ENCODE peak calls at places on chromosomes 5 and 9, in nine cellular contexts. Y is left lung; C is CD8-positive, alpha-beta T cell; T is mesendoderm; N is heart right ventricle; U is neuronal stem cell; Z is cardiac muscle cell; R is effector memory CD4-positive, alpha-beta T cell; B is K562. H is an unnamed sample.
A peak's percentile ranks its signal among the peaks of the same experiment; 100 is the strongest.

GRCh38 chr9:134214766-134215394 is 50.5 kb upstream of the RNU6ATAC start:
- DNase-seq in U (no peak), Y (no peak), C (no peak), B (no peak), Z (no peak), R (no peak), N (peak; percentile 32), T (no peak), H (peak; percentile 72)

GRCh38 chr9:7376838-7377237 is 422.7 kb downstream of the DMAC1 start:
- DNase-seq in R (no peak), U (no peak), N (no peak), Y (no peak), C (no peak), T (no peak), Z (peak; percentile 27), B (no peak), H (no peak)

GRCh38 chr5:156329197-156329611 is 2.2 kb downstream of the SGCD start:
- DNase-seq in N (peak; percentile 15), Z (no peak), U (no peak), C (no peak), R (no peak), B (no peak), Y (no peak), T (no peak), H (no peak)

GRCh38 chr5:134460551-134460950 is 48.9 kb upstream of the CDKN2AIPNL start:
- DNase-seq in Y (no peak), N (no peak), R (no peak), U (no peak), B (peak; percentile 3), C (no peak), T (no peak), Z (no peak), H (peak; percentile 43)

GRCh38 chr5:142857405-142857804 is 87.2 kb downstream of the ARHGAP26 start:
- DNase-seq in Z (no peak), B (no peak), R (no peak), C (no peak), T (no peak), N (no peak), U (no peak), Y (no peak), H (no peak)

GRCh38 chr5:170468633-170469032 is 35.2 kb upstream of the KCNIP1 start:
- DNase-seq in B (no peak), Y (no peak), T (no peak), R (no peak), N (no peak), Z (no peak), U (no peak), C (no peak), H (no peak)

GRCh38 chr5:94157704-94158608 is 416.6 kb upstream of the POU5F2 start:
- DNase-seq in B (no peak), U (no peak), T (no peak), R (no peak), Y (no peak), N (no peak), Z (no peak), C (no peak), H (no peak)

GRCh38 chr5:41156739-41157138 is 56.6 kb downstream of the C6 start:
- DNase-seq in U (no peak), Y (no peak), T (no peak), R (no peak), C (no peak), Z (peak; percentile 67), B (no peak), N (no peak), H (no peak)

GRCh38 chr5:5182508-5183191 is 42.5 kb downstream of the ADAMTS16 start:
- DNase-seq in R (no peak), C (no peak), Z (no peak), N (no peak), B (no peak), T (no peak), Y (no peak), U (no peak), H (no peak)
- H3K4me3 ChIP-seq in R (no peak overlapping the region), C (no peak overlapping the region), Z (no peak overlapping the region), N (no peak overlapping the region), B (no peak overlapping the region), T (no peak overlapping the region), Y (no peak overlapping the region), U (no peak overlapping the region), H (no peak overlapping the region)

GRCh38 chr9:15885464-15885863 is 332.6 kb downstream of the CCDC171 start:
- DNase-seq in T (no peak), Z (no peak), U (no peak), Y (no peak), N (no peak), C (no peak), B (no peak), R (no peak), H (no peak)
- H3K27ac ChIP-seq in T (no peak overlapping the region), Z (no peak overlapping the region), U (no peak overlapping the region), Y (no peak overlapping the region), N (no peak overlapping the region), C (no peak overlapping the region), B (no peak overlapping the region), R (no peak overlapping the region), H (no peak overlapping the region)

DNA sequence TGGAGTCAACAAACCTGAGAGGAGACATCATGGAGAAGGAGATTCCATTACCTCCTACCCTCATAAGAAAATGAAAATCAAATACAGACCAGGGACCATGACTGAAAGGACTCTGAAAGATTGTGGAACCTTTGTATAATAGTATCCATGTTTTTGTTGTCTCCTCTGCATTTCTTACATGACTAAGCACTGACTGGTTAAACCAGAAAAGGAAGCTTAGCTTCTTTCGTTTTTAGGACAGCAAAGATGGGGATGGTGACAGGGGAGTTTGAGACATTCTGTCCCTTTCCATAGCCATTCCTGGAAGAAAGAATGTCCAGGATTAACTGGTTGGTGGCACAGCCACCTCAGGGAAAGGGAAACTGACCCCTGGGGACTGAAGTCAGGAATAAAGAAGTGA is 22.2 kb downstream of the ITGA1 start:
- DNase-seq in R (no peak), Z (no peak), C (no peak), B (no peak), N (no peak), T (no peak), Y (no peak), U (no peak), H (no peak)
- H3K4me1 ChIP-seq in R (no peaks in the 10 kb centered on the region), Z (no peaks in the 10 kb centered on the region), C (no peaks in the 10 kb centered on the region), B (no peaks in the 10 kb centered on the region), N (peaks cover 4% of the 10 kb centered on the region), T (peaks cover 5% of the 10 kb centered on the region), Y (peaks cover 61% of the 10 kb centered on the region), U (no peaks in the 10 kb centered on the region), H (peaks cover 26% of the 10 kb centered on the region)

GRCh38 chr5:115841382-115842088 is at the start of the genes AP3S1 and ATG12:
- DNase-seq in Y (peak; percentile 94), U (peak; percentile 89), R (peak; percentile 84), C (peak; percentile 95), N (peak; percentile 92), T (peak; percentile 97), Z (peak; percentile 94), B (peak; percentile 93), H (peak; percentile 96)
- H3K4me3 ChIP-seq in Y (peak within 1 kb of the TSS; percentile 87), U (peak within 1 kb of the TSS; percentile 64), R (peak within 1 kb of the TSS; percentile 91), C (peak within 1 kb of the TSS; percentile 77), N (peak within 1 kb of the TSS; percentile 65), T (peak within 1 kb of the TSS; percentile 94), Z (peak within 1 kb of the TSS; percentile 71), B (peak within 1 kb of the TSS; percentile 79), H (peak within 1 kb of the TSS; percentile 72)

DNA sequence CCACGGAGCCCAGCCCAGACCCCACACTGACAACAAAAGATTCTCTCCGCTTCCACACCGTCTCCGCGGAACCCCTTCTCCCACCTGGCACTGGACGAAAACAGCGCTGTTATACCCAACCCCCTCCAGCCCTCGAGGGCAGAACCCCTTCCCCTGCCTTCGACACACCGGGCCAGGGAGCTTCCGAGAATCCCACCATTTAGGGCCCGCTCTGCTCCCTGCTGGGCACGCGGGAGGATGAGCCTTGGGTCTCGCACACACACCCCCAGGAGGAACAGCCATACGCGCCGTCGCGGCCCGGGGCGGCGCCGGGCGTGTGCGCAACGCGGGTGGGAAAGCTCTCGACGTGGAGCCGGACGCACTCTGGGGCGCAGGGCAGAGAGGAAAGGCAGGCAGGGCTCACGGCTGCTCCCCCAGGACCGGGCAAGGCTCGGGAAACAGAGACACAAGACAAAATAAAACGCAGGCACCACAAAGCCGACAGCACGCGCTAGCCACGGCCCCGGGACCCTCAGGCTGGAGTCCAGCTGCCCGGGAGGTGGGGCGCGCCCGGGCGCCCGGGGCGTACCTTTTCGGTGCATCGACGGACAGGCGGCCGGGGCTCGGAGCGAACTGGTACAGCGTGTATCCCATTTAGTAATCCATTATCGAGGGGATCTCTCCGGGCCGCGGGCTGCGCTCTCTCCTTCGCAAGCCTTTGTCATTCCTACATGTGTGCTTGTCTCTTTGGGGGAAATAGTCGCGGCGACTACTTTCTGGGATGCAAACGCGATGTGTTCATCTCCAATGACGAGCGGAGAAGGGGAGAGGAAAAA is 799 bp downstream of the SEMA6A start:
- DNase-seq in B (no peak), U (peak; percentile 39), R (no peak), C (no peak), Y (no peak), N (peak; percentile 29), T (peak; percentile 41), Z (no peak), H (peak; percentile 80)
- H3K27ac ChIP-seq in B (no peak overlapping the region), U (peak overlapping the region; percentile 86), R (no peak overlapping the region), C (no peak overlapping the region), Y (peak overlapping the region; percentile 53), N (peak overlapping the region; percentile 75), T (peak overlapping the region; percentile 55), Z (no peak overlapping the region), H (no peak overlapping the region)

GRCh38 chr5:149780043-149780737 is 50.1 kb downstream of the PPARGC1B start:
- DNase-seq in B (no peak), Z (no peak), Y (no peak), U (no peak), R (no peak), T (no peak), C (no peak), N (no peak), H (peak; percentile 52)
- H3K4me1 ChIP-seq in B (peaks cover 9% of the 10 kb centered on the region), Z (peaks cover 49% of the 10 kb centered on the region), Y (no peaks in the 10 kb centered on the region), U (peaks cover 9% of the 10 kb centered on the region), R (no peaks in the 10 kb centered on the region), T (no peaks in the 10 kb centered on the region), C (peaks cover 21% of the 10 kb centered on the region), N (peaks cover 22% of the 10 kb centered on the region), H (no peaks in the 10 kb centered on the region)